ENCODE peak calls at places on chromosomes 7 and 10, in eight cellular contexts. One of them, this sample, is unnamed.

GRCh38 chr7:127934711-127935110 is 96.5 kb downstream of the LRRC4 start:
- DNase-seq in cardiac fibroblast: no peak
- DNase-seq in esophagus muscularis mucosa: no peak
- DNase-seq in Right ventricle myocardium superior: no peak
- DNase-seq in uterus: no peak
- DNase-seq in GDM1: no peak
- DNase-seq in Caki2: no peak
- DNase-seq in NCI-H1105 treated with DMSO at 0.1 percent for 48 hours: no peak
- DNase-seq in this sample: no peak

GRCh38 chr7:149882264-149883048 is 8.7 kb downstream of the ATP6V0E2 start:
- DNase-seq in cardiac fibroblast: no peak
- DNase-seq in esophagus muscularis mucosa: peak; percentile 70
- DNase-seq in Right ventricle myocardium superior: peak; percentile 75
- DNase-seq in uterus: peak; percentile 77
- DNase-seq in GDM1: no peak
- DNase-seq in Caki2: no peak
- DNase-seq in NCI-H1105 treated with DMSO at 0.1 percent for 48 hours: no peak
- DNase-seq in this sample: no peak

GRCh38 chr10:94500063-94500462 is 45.5 kb upstream of the HELLS start:
- DNase-seq in cardiac fibroblast: peak; percentile 30
- DNase-seq in esophagus muscularis mucosa: no peak
- DNase-seq in Right ventricle myocardium superior: no peak
- DNase-seq in uterus: no peak
- DNase-seq in GDM1: no peak
- DNase-seq in Caki2: no peak
- DNase-seq in NCI-H1105 treated with DMSO at 0.1 percent for 48 hours: no peak
- DNase-seq in this sample: no peak

GRCh38 chr7:12431886-12432285 is 28.2 kb upstream of the VWDE start:
- DNase-seq in cardiac fibroblast: peak; percentile 52
- DNase-seq in esophagus muscularis mucosa: no peak
- DNase-seq in Right ventricle myocardium superior: no peak
- DNase-seq in uterus: no peak
- DNase-seq in GDM1: no peak
- DNase-seq in Caki2: no peak
- DNase-seq in NCI-H1105 treated with DMSO at 0.1 percent for 48 hours: no peak
- DNase-seq in this sample: no peak

GRCh38 chr7:101832681-101833375 is 15.4 kb downstream of the CUX1 start:
- DNase-seq in cardiac fibroblast: no peak
- DNase-seq in esophagus muscularis mucosa: no peak
- DNase-seq in Right ventricle myocardium superior: no peak
- DNase-seq in uterus: no peak
- DNase-seq in GDM1: no peak
- DNase-seq in Caki2: no peak
- DNase-seq in NCI-H1105 treated with DMSO at 0.1 percent for 48 hours: no peak
- DNase-seq in this sample: no peak

GRCh38 chr10:83515001-83515400 is 624.3 kb upstream of the GHITM start:
- DNase-seq in cardiac fibroblast: no peak
- DNase-seq in esophagus muscularis mucosa: no peak
- DNase-seq in Right ventricle myocardium superior: no peak
- DNase-seq in uterus: no peak
- DNase-seq in GDM1: no peak
- DNase-seq in Caki2: peak; percentile 51
- DNase-seq in NCI-H1105 treated with DMSO at 0.1 percent for 48 hours: no peak
- DNase-seq in this sample: no peak

GRCh38 chr10:50536617-50537252 is 87.0 kb downstream of the SGMS1 start:
- DNase-seq in cardiac fibroblast: peak; percentile 77
- DNase-seq in esophagus muscularis mucosa: peak; percentile 19
- DNase-seq in Right ventricle myocardium superior: no peak
- DNase-seq in uterus: no peak
- DNase-seq in GDM1: no peak
- DNase-seq in Caki2: no peak
- DNase-seq in NCI-H1105 treated with DMSO at 0.1 percent for 48 hours: no peak
- DNase-seq in this sample: no peak

GRCh38 chr10:50561816-50562215 is 61.9 kb downstream of the SGMS1 start:
- DNase-seq in cardiac fibroblast: no peak
- DNase-seq in esophagus muscularis mucosa: no peak
- DNase-seq in Right ventricle myocardium superior: no peak
- DNase-seq in uterus: no peak
- DNase-seq in GDM1: no peak
- DNase-seq in Caki2: peak; percentile 17
- DNase-seq in NCI-H1105 treated with DMSO at 0.1 percent for 48 hours: peak; percentile 29
- DNase-seq in this sample: no peak

GRCh38 chr10:33337335-33337854 is 2.9 kb upstream of the NRP1 start:
- DNase-seq in cardiac fibroblast: peak; percentile 78
- DNase-seq in esophagus muscularis mucosa: no peak
- DNase-seq in Right ventricle myocardium superior: peak; percentile 49
- DNase-seq in uterus: peak; percentile 45
- DNase-seq in GDM1: no peak
- DNase-seq in Caki2: no peak
- DNase-seq in NCI-H1105 treated with DMSO at 0.1 percent for 48 hours: peak; percentile 32
- DNase-seq in this sample: no peak

This sample was measured in cerebellum.